ENCODE peak calls at places on chromosomes 6 and 20, in seven cellular contexts. One of them, this sample, is unnamed.
A peak's percentile ranks its signal among the peaks of the same experiment; 100 is the strongest.

GRCh38 chr20:22805219-22805618 is 220.8 kb upstream of the FOXA2 start:
- DNase-seq in cardiac fibroblast: peak; percentile 94
- DNase-seq in colonic mucosa: no peak
- DNase-seq in IMR-90: peak; percentile 74
- DNase-seq in cardiac muscle cell: peak; percentile 67
- DNase-seq in adrenal gland: peak; percentile 33
- DNase-seq in Calu3: no peak
- DNase-seq in this sample: peak; percentile 80

GRCh38 chr6:105675715-105676397 is 273.0 kb upstream of the PREP start:
- DNase-seq in cardiac fibroblast: peak; percentile 20
- DNase-seq in colonic mucosa: no peak
- DNase-seq in IMR-90: peak; percentile 91
- DNase-seq in cardiac muscle cell: no peak
- DNase-seq in adrenal gland: no peak
- DNase-seq in Calu3: no peak
- DNase-seq in this sample: peak; percentile 60

GRCh38 chr6:160198577-160199211 is 59.9 kb downstream of the SLC22A2 start:
- DNase-seq in cardiac fibroblast: no peak
- DNase-seq in colonic mucosa: peak; percentile 50
- DNase-seq in IMR-90: no peak
- DNase-seq in cardiac muscle cell: no peak
- DNase-seq in adrenal gland: no peak
- DNase-seq in Calu3: peak; percentile 5
- DNase-seq in this sample: no peak

GRCh38 chr6:37092851-37093727 is 76.9 kb upstream of the PIM1 start:
- DNase-seq in cardiac fibroblast: no peak
- DNase-seq in colonic mucosa: no peak
- DNase-seq in IMR-90: no peak
- DNase-seq in cardiac muscle cell: no peak
- DNase-seq in adrenal gland: no peak
- DNase-seq in Calu3: peak; percentile 69
- DNase-seq in this sample: no peak

GRCh38 chr6:80523531-80523970 is 417.1 kb downstream of the BCKDHB start:
- DNase-seq in cardiac fibroblast: peak; percentile 44
- DNase-seq in colonic mucosa: no peak
- DNase-seq in IMR-90: peak; percentile 52
- DNase-seq in cardiac muscle cell: peak; percentile 36
- DNase-seq in adrenal gland: peak; percentile 19
- DNase-seq in Calu3: no peak
- DNase-seq in this sample: no peak

GRCh38 chr6:5214570-5215052 is 46.1 kb downstream of the LYRM4 start:
- DNase-seq in cardiac fibroblast: peak; percentile 92
- DNase-seq in colonic mucosa: peak; percentile 27
- DNase-seq in IMR-90: peak; percentile 78
- DNase-seq in cardiac muscle cell: peak; percentile 92
- DNase-seq in adrenal gland: peak; percentile 68
- DNase-seq in Calu3: peak; percentile 28
- DNase-seq in this sample: peak; percentile 38

GRCh38 chr6:142500265-142500786 is 198.5 kb downstream of the ADGRG6 start:
- DNase-seq in cardiac fibroblast: peak; percentile 40
- DNase-seq in colonic mucosa: no peak
- DNase-seq in IMR-90: no peak
- DNase-seq in cardiac muscle cell: no peak
- DNase-seq in adrenal gland: no peak
- DNase-seq in Calu3: no peak
- DNase-seq in this sample: no peak

GRCh38 chr20:45506927-45507820 is 8.2 kb downstream of the SPINT3 start:
- DNase-seq in cardiac fibroblast: peak; percentile 5
- DNase-seq in colonic mucosa: no peak
- DNase-seq in IMR-90: no peak
- DNase-seq in cardiac muscle cell: no peak
- DNase-seq in adrenal gland: no peak
- DNase-seq in Calu3: no peak
- DNase-seq in this sample: peak; percentile 53

GRCh38 chr20:64222273-64222672 is 33.3 kb upstream of the PCMTD2 start:
- DNase-seq in cardiac fibroblast: peak; percentile 2
- DNase-seq in colonic mucosa: no peak
- DNase-seq in IMR-90: peak; percentile 37
- DNase-seq in cardiac muscle cell: no peak
- DNase-seq in adrenal gland: peak; percentile 56
- DNase-seq in Calu3: peak; percentile 45
- DNase-seq in this sample: peak; percentile 13

GRCh38 chr20:63032026-63032800 is 25.4 kb upstream of the BHLHE23 start:
- DNase-seq in cardiac fibroblast: no peak
- DNase-seq in colonic mucosa: no peak
- DNase-seq in IMR-90: no peak
- DNase-seq in cardiac muscle cell: no peak
- DNase-seq in adrenal gland: no peak
- DNase-seq in Calu3: no peak
- DNase-seq in this sample: no peak

GRCh38 chr6:38567436-38567835 is 72.3 kb downstream of the BTBD9 start:
- DNase-seq in cardiac fibroblast: peak; percentile 91
- DNase-seq in colonic mucosa: peak; percentile 30
- DNase-seq in IMR-90: peak; percentile 93
- DNase-seq in cardiac muscle cell: peak; percentile 14
- DNase-seq in adrenal gland: peak; percentile 87
- DNase-seq in Calu3: peak; percentile 14
- DNase-seq in this sample: peak; percentile 77

GRCh38 chr6:39496951-39497350 is 174.4 kb upstream of the KCNK16 start:
- DNase-seq in cardiac fibroblast: peak; percentile 88
- DNase-seq in colonic mucosa: peak; percentile 34
- DNase-seq in IMR-90: no peak
- DNase-seq in cardiac muscle cell: no peak
- DNase-seq in adrenal gland: peak; percentile 37
- DNase-seq in Calu3: no peak
- DNase-seq in this sample: peak; percentile 74

GRCh38 chr6:127768745-127769144 is 132.1 kb downstream of the THEMIS start:
- DNase-seq in cardiac fibroblast: no peak
- DNase-seq in colonic mucosa: no peak
- DNase-seq in IMR-90: no peak
- DNase-seq in cardiac muscle cell: no peak
- DNase-seq in adrenal gland: no peak
- DNase-seq in Calu3: no peak
- DNase-seq in this sample: no peak

GRCh38 chr20:59775221-59776055 is 158.0 kb downstream of the SYCP2 start:
- DNase-seq in cardiac fibroblast: no peak
- DNase-seq in colonic mucosa: peak; percentile 9
- DNase-seq in IMR-90: no peak
- DNase-seq in cardiac muscle cell: no peak
- DNase-seq in adrenal gland: peak; percentile 4
- DNase-seq in Calu3: no peak
- DNase-seq in this sample: no peak

GRCh38 chr20:46363874-46364669 is 42.3 kb downstream of the ELMO2 start:
- DNase-seq in cardiac fibroblast: peak; percentile 91
- DNase-seq in colonic mucosa: peak; percentile 90
- DNase-seq in IMR-90: peak; percentile 91
- DNase-seq in cardiac muscle cell: peak; percentile 91
- DNase-seq in adrenal gland: peak; percentile 92
- DNase-seq in Calu3: peak; percentile 95
- DNase-seq in this sample: peak; percentile 83

GRCh38 chr20:38873050-38873581 is 53.1 kb upstream of the FAM83D start:
- DNase-seq in cardiac fibroblast: no peak
- DNase-seq in colonic mucosa: no peak
- DNase-seq in IMR-90: no peak
- DNase-seq in cardiac muscle cell: no peak
- DNase-seq in adrenal gland: no peak
- DNase-seq in Calu3: no peak
- DNase-seq in this sample: no peak

GRCh38 chr6:37239950-37240713 is 17.4 kb upstream of the TBC1D22B start:
- DNase-seq in cardiac fibroblast: peak; percentile 100
- DNase-seq in colonic mucosa: peak; percentile 94
- DNase-seq in IMR-90: peak; percentile 99
- DNase-seq in cardiac muscle cell: peak; percentile 89
- DNase-seq in adrenal gland: peak; percentile 96
- DNase-seq in Calu3: peak; percentile 91
- DNase-seq in this sample: peak; percentile 95

GRCh38 chr6:41071501-41071922 is 644 bp downstream of the OARD1 start:
- DNase-seq in cardiac fibroblast: no peak
- DNase-seq in colonic mucosa: no peak
- DNase-seq in IMR-90: peak; percentile 76
- DNase-seq in cardiac muscle cell: no peak
- DNase-seq in adrenal gland: no peak
- DNase-seq in Calu3: no peak
- DNase-seq in this sample: no peak

GRCh38 chr6:132817554-132818403 is 3.4 kb downstream of the RPS12 start:
- DNase-seq in cardiac fibroblast: no peak
- DNase-seq in colonic mucosa: no peak
- DNase-seq in IMR-90: no peak
- DNase-seq in cardiac muscle cell: no peak
- DNase-seq in adrenal gland: no peak
- DNase-seq in Calu3: no peak
- DNase-seq in this sample: no peak

GRCh38 chr6:167130008-167130677 is 7.2 kb downstream of the CCR6 start:
- DNase-seq in cardiac fibroblast: no peak
- DNase-seq in colonic mucosa: no peak
- DNase-seq in IMR-90: no peak
- DNase-seq in cardiac muscle cell: no peak
- DNase-seq in adrenal gland: no peak
- DNase-seq in Calu3: no peak
- DNase-seq in this sample: no peak

GRCh38 chr6:167125950-167126349 is 3.1 kb downstream of the CCR6 start:
- DNase-seq in cardiac fibroblast: no peak
- DNase-seq in colonic mucosa: no peak
- DNase-seq in IMR-90: no peak
- DNase-seq in cardiac muscle cell: no peak
- DNase-seq in adrenal gland: no peak
- DNase-seq in Calu3: no peak
- DNase-seq in this sample: no peak

GRCh38 chr6:167129159-167129558 is 6.3 kb downstream of the CCR6 start:
- DNase-seq in cardiac fibroblast: no peak
- DNase-seq in colonic mucosa: no peak
- DNase-seq in IMR-90: no peak
- DNase-seq in cardiac muscle cell: no peak
- DNase-seq in adrenal gland: no peak
- DNase-seq in Calu3: no peak
- DNase-seq in this sample: no peak

GRCh38 chr6:167129588-167129987 is 6.7 kb downstream of the CCR6 start:
- DNase-seq in cardiac fibroblast: no peak
- DNase-seq in colonic mucosa: no peak
- DNase-seq in IMR-90: no peak
- DNase-seq in cardiac muscle cell: no peak
- DNase-seq in adrenal gland: no peak
- DNase-seq in Calu3: no peak
- DNase-seq in this sample: no peak

GRCh38 chr6:167127785-167128531 is 5.1 kb downstream of the CCR6 start:
- DNase-seq in cardiac fibroblast: no peak
- DNase-seq in colonic mucosa: no peak
- DNase-seq in IMR-90: no peak
- DNase-seq in cardiac muscle cell: no peak
- DNase-seq in adrenal gland: no peak
- DNase-seq in Calu3: no peak
- DNase-seq in this sample: no peak
- TF ChIP-seq CTCF in cardiac fibroblast: no peak
- TF ChIP-seq CTCF in colonic mucosa: no peak
- TF ChIP-seq CTCF in IMR-90: no peak
- TF ChIP-seq CTCF in cardiac muscle cell: no peak
- TF ChIP-seq CTCF in adrenal gland: no peak
- TF ChIP-seq CTCF in Calu3: no peak
- TF ChIP-seq CTCF in this sample: no peak

DNA sequence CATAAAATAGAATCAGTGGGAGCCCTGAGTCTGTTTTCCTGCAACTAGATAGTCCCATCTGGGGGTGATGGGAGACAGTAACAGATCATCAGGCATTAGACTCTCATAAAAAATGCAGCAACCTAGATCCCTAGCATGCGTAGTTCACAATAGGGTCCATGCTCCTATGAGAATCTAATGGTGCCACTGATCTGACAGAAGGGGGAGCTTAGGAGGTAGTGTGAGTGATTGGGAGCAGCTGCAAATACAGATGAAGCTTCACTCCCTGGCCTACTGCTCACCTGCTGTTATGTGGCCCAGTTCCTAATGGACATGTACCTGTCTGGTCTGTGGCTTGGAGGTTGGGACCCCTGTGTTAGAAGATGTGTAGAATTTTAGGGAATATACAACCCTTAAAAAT is 904.5 kb upstream of the EPHA7 start:
- DNase-seq in cardiac fibroblast: no peak
- DNase-seq in colonic mucosa: no peak
- DNase-seq in IMR-90: no peak
- DNase-seq in cardiac muscle cell: peak; percentile 13
- DNase-seq in adrenal gland: no peak
- DNase-seq in Calu3: no peak
- DNase-seq in this sample: peak; percentile 27
- TF ChIP-seq CTCF in cardiac fibroblast: no peak
- TF ChIP-seq CTCF in colonic mucosa: no peak
- TF ChIP-seq CTCF in IMR-90: no peak
- TF ChIP-seq CTCF in cardiac muscle cell: no peak
- TF ChIP-seq CTCF in adrenal gland: no peak
- TF ChIP-seq CTCF in Calu3: no peak
- TF ChIP-seq CTCF in this sample: no peak

DNA sequence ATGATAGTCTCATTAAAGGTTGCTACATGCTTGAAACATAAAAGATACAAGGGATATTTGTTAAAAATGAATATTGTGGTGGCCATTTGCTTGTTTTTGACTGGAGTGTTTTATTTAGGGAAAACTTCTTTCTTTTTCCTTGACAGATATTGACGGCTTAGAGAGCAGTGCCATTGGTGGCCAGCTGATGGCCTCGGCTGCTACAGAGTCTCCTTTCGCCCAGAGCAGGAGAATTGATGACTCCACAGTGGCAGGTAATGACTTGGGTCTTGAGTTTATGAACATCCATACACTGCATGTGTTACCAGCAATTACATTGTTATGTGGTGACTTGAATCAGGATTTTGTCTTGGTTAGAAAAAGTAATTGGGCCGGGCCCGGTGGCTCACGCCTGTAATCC is 67.5 kb upstream of the PBOV1 start:
- DNase-seq in cardiac fibroblast: no peak
- DNase-seq in colonic mucosa: no peak
- DNase-seq in IMR-90: no peak
- DNase-seq in cardiac muscle cell: no peak
- DNase-seq in adrenal gland: no peak
- DNase-seq in Calu3: no peak
- DNase-seq in this sample: no peak
- TF ChIP-seq CTCF in cardiac fibroblast: no peak
- TF ChIP-seq CTCF in colonic mucosa: no peak
- TF ChIP-seq CTCF in IMR-90: no peak
- TF ChIP-seq CTCF in cardiac muscle cell: no peak
- TF ChIP-seq CTCF in adrenal gland: no peak
- TF ChIP-seq CTCF in Calu3: no peak
- TF ChIP-seq CTCF in this sample: no peak

DNA sequence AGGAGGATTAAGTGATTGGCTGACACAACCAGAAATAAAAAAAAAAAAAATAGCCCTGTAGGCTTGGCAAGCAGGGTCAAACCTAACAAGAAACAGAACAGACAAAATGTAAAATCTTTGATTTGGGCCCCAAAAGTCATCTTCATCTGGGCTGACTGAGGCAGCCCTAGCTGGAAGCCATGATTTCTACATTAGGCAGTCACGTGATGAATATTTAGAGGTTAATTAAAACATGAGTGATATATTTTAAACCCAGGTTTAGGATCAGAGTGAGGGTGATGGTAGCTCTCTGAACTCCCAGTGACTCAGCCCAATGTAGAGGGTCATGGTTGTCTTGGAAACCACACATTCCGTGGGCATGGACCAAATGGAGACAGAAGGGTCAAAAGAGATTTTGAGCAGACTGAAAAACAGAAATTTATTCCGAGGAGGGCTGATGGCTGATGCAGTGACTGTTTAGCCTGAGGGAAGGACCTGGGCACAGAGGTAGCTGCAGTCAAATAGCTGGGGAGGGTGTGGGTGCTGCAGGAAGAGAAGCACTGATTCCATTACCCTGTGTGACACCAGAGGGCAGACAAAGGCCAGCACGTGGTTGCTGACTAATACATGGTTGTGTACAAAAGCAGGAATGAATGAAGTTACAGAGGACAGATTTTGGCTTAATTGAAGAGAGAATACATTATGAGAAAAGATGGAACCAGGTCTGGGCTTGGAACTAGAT is 573.1 kb upstream of the CHD6 start:
- DNase-seq in cardiac fibroblast: no peak
- DNase-seq in colonic mucosa: no peak
- DNase-seq in IMR-90: no peak
- DNase-seq in cardiac muscle cell: no peak
- DNase-seq in adrenal gland: no peak
- DNase-seq in Calu3: peak; percentile 38
- DNase-seq in this sample: no peak
- TF ChIP-seq CTCF in cardiac fibroblast: no peak
- TF ChIP-seq CTCF in colonic mucosa: no peak
- TF ChIP-seq CTCF in IMR-90: no peak
- TF ChIP-seq CTCF in cardiac muscle cell: no peak
- TF ChIP-seq CTCF in adrenal gland: no peak
- TF ChIP-seq CTCF in Calu3: no peak
- TF ChIP-seq CTCF in this sample: no peak

This sample was measured in MCF 10A.